ENCODE peak calls at places on chromosomes 16 and 17, in ten cellular contexts. Z is stimulated activated naive CD8-positive, alpha-beta T cell treated with anti-CD3 and anti-CD28 coated beads, Interleukin-15, Interleukin-2, amounts not matched to agents 100 U/mL and 50 U/mL, for 24 hours; C is T-helper 1 cell; L is ureter; B is epithelial cell of proximal tubule; V is fibroblast of the aortic adventitia; P is mesenteric fat pad; K is NCI-H2081; X is H9; U is RPMI7951. H is an unnamed sample.

GRCh38 chr17:75765981-75766380 is 989 bp upstream of the GALK1 start:
- DNase-seq in Z (no peak), C (no peak), L (no peak), B (no peak), V (no peak), P (no peak), K (no peak), X (peak; percentile 71), U (no peak), H (no peak)

GRCh38 chr17:17853811-17854527 is 17.2 kb upstream of the SREBF1 start:
- DNase-seq in Z (peak; percentile 59), C (no peak), L (no peak), B (no peak), V (no peak), P (no peak), K (no peak), X (no peak), U (peak; percentile 74), H (no peak)

GRCh38 chr16:75099738-75100615 is 16.6 kb downstream of the LDHD start:
- DNase-seq in Z (peak; percentile 52), C (no peak), L (peak; percentile 62), B (no peak), V (no peak), P (peak; percentile 84), K (no peak), X (no peak), U (peak; percentile 15), H (no peak)

GRCh38 chr17:80103061-80103481 is 1.7 kb downstream of the GAA start:
- DNase-seq in Z (no peak), C (no peak), L (no peak), B (no peak), V (no peak), P (no peak), K (no peak), X (no peak), U (no peak), H (no peak)

GRCh38 chr16:17801024-17801423 is 330.3 kb upstream of the XYLT1 start:
- DNase-seq in Z (no peak), C (no peak), L (no peak), B (no peak), V (peak; percentile 46), P (no peak), K (no peak), X (no peak), U (peak; percentile 48), H (no peak)

GRCh38 chr17:15411556-15412198 is 55.7 kb downstream of the CDRT4 start:
- DNase-seq in Z (no peak), C (no peak), L (no peak), B (no peak), V (peak; percentile 79), P (peak; percentile 75), K (no peak), X (no peak), U (no peak), H (no peak)

GRCh38 chr17:75508848-75509450 is 6.4 kb downstream of the CASKIN2 start:
- DNase-seq in Z (no peak), C (no peak), L (no peak), B (no peak), V (no peak), P (no peak), K (no peak), X (no peak), U (no peak), H (no peak)

GRCh38 chr16:58797137-58797801 is 63.2 kb upstream of the GOT2 start:
- DNase-seq in Z (no peak), C (no peak), L (no peak), B (no peak), V (no peak), P (no peak), K (no peak), X (no peak), U (no peak), H (no peak)

GRCh38 chr17:81083125-81083765 is 48.3 kb downstream of the BAIAP2 start:
- DNase-seq in Z (no peak), C (no peak), L (peak; percentile 80), B (no peak), V (no peak), P (no peak), K (no peak), X (no peak), U (no peak), H (no peak)

GRCh38 chr16:17572145-17572544 is 101.4 kb upstream of the XYLT1 start:
- DNase-seq in Z (no peak), C (no peak), L (no peak), B (no peak), V (no peak), P (no peak), K (no peak), X (no peak), U (no peak), H (no peak)

GRCh38 chr16:53094013-53094630 is 39.3 kb downstream of the CHD9 start:
- DNase-seq in Z (no peak), C (peak; percentile 19), L (peak; percentile 77), B (no peak), V (no peak), P (no peak), K (peak; percentile 38), X (no peak), U (no peak), H (no peak)

GRCh38 chr16:84643677-84644076 is 4.6 kb upstream of the KLHL36 start:
- DNase-seq in Z (no peak), C (no peak), L (peak; percentile 61), B (no peak), V (no peak), P (no peak), K (no peak), X (no peak), U (no peak), H (no peak)

GRCh38 chr17:49022391-49022941 is 25.3 kb downstream of the IGF2BP1 start:
- DNase-seq in Z (no peak), C (no peak), L (no peak), B (peak; percentile 31), V (peak; percentile 59), P (no peak), K (no peak), X (peak; percentile 96), U (peak; percentile 43), H (no peak)

GRCh38 chr17:6496636-6497441 is 52.6 kb downstream of the PIMREG start:
- DNase-seq in Z (no peak), C (no peak), L (no peak), B (no peak), V (no peak), P (peak; percentile 33), K (no peak), X (peak; percentile 38), U (no peak), H (no peak)

GRCh38 chr17:81391964-81392908 is 3.0 kb upstream of the BAHCC1 start:
- DNase-seq in Z (no peak), C (no peak), L (no peak), B (no peak), V (peak; percentile 80), P (no peak), K (no peak), X (no peak), U (no peak), H (no peak)

GRCh38 chr16:24849641-24850040 is 3.9 kb downstream of the SLC5A11 start:
- DNase-seq in Z (no peak), C (no peak), L (no peak), B (no peak), V (no peak), P (peak; percentile 60), K (no peak), X (no peak), U (no peak), H (no peak)

GRCh38 chr17:44559288-44560249 is 2.3 kb downstream of the FZD2 start:
- DNase-seq in Z (no peak), C (no peak), L (no peak), B (no peak), V (peak; percentile 61), P (no peak), K (no peak), X (no peak), U (no peak), H (no peak)

GRCh38 chr17:2025220-2025621 is at the start of gene RTN4RL1:
- DNase-seq in Z (peak; percentile 59), C (peak; percentile 64), L (peak; percentile 83), B (no peak), V (peak; percentile 52), P (no peak), K (peak; percentile 41), X (peak; percentile 78), U (peak; percentile 84), H (peak; percentile 88)

GRCh38 chr17:39668141-39668924 is at the start of gene PNMT:
- DNase-seq in Z (peak; percentile 85), C (no peak), L (peak; percentile 69), B (no peak), V (peak; percentile 42), P (no peak), K (peak; percentile 9), X (peak; percentile 81), U (peak; percentile 36), H (peak; percentile 71)

GRCh38 chr17:82655523-82655922 is 7.3 kb upstream of the WDR45B start:
- DNase-seq in Z (no peak), C (no peak), L (no peak), B (no peak), V (no peak), P (no peak), K (no peak), X (no peak), U (no peak), H (no peak)

GRCh38 chr17:49996495-49997255 is 1.7 kb upstream of the DLX3 start:
- DNase-seq in Z (peak; percentile 83), C (peak; percentile 38), L (no peak), B (no peak), V (peak; percentile 24), P (peak; percentile 90), K (peak; percentile 32), X (peak; percentile 77), U (peak; percentile 18), H (peak; percentile 61)

GRCh38 chr17:66302761-66303626 is 581 bp downstream of the PRKCA start:
- DNase-seq in Z (peak; percentile 58), C (peak; percentile 23), L (peak; percentile 54), B (no peak), V (peak; percentile 61), P (peak; percentile 90), K (peak; percentile 68), X (peak; percentile 74), U (peak; percentile 70), H (peak; percentile 35)

GRCh38 chr17:50636804-50637195 is 2.1 kb downstream of the ABCC3 start:
- DNase-seq in Z (no peak), C (no peak), L (no peak), B (no peak), V (no peak), P (no peak), K (no peak), X (no peak), U (no peak), H (no peak)

GRCh38 chr16:88437367-88437964 is 15.6 kb upstream of the ZFPM1 start:
- DNase-seq in Z (peak; percentile 79), C (no peak), L (no peak), B (no peak), V (no peak), P (no peak), K (peak; percentile 31), X (peak; percentile 88), U (no peak), H (peak; percentile 63)

GRCh38 chr16:53816211-53816610 is 112.3 kb downstream of the FTO start:
- DNase-seq in Z (no peak), C (no peak), L (no peak), B (no peak), V (peak; percentile 55), P (no peak), K (no peak), X (no peak), U (peak; percentile 39), H (no peak)

H was measured in NCI-H1436.